ENCODE peak calls at places on chromosomes 12 and 14, in four cellular contexts. One of them, this sample, is unnamed. For H3K4me1 and H3K9me3, the result is how much of the 10 kb centered on the place peaks cover.

GRCh38 chr12:108881953-108882352 is 2.1 kb downstream of the DAO start:
- DNase-seq in K562: no peak
- DNase-seq in IMR-90: no peak
- DNase-seq in PC-9: peak
- DNase-seq in this sample: no peak

GRCh38 chr14:52730708-52731111 is 744 bp downstream of the STYX start:
- DNase-seq in PC-9: no peak
- DNase-seq in K562: no peak
- DNase-seq in IMR-90: no peak
- DNase-seq in this sample: no peak

GRCh38 chr12:67366530-67367196 is 97.5 kb downstream of the CAND1 start:
- DNase-seq in K562: no peak
- DNase-seq in IMR-90: peak
- DNase-seq in PC-9: peak
- DNase-seq in this sample: no peak

GRCh38 chr14:52883658-52884057 is 67.2 kb downstream of the FERMT2 start:
- DNase-seq in PC-9: no peak
- DNase-seq in K562: no peak
- DNase-seq in IMR-90: no peak
- DNase-seq in this sample: no peak

GRCh38 chr12:44889162-44889561 is 13.0 kb upstream of the NELL2 start:
- DNase-seq in K562: peak
- DNase-seq in IMR-90: no peak
- DNase-seq in PC-9: no peak
- DNase-seq in this sample: no peak

GRCh38 chr12:12533238-12533829 is 29.3 kb downstream of the DUSP16 start:
- DNase-seq in IMR-90: no peak
- DNase-seq in K562: peak
- DNase-seq in PC-9: peak
- DNase-seq in this sample: no peak

GRCh38 chr14:30214456-30215090 is 286.9 kb upstream of the PRKD1 start:
- DNase-seq in K562: peak
- DNase-seq in PC-9: no peak
- DNase-seq in IMR-90: peak
- DNase-seq in this sample: peak

GRCh38 chr14:21652209-21652808 is 1.3 kb upstream of the OR4E2 start:
- DNase-seq in K562: no peak
- DNase-seq in IMR-90: no peak
- DNase-seq in PC-9: no peak
- DNase-seq in this sample: no peak

GRCh38 chr12:54853933-54854538 is at the start of gene MUCL1:
- DNase-seq in PC-9: no peak
- DNase-seq in IMR-90: peak
- DNase-seq in K562: peak
- DNase-seq in this sample: peak

GRCh38 chr12:19428261-19428660 is 11.0 kb upstream of the AEBP2 start:
- DNase-seq in PC-9: no peak
- DNase-seq in K562: no peak
- DNase-seq in IMR-90: no peak
- DNase-seq in this sample: no peak

GRCh38 chr14:22159968-22160367 is 429.1 kb downstream of the DAD1 start:
- DNase-seq in PC-9: no peak
- DNase-seq in IMR-90: no peak
- DNase-seq in K562: no peak
- DNase-seq in this sample: no peak

GRCh38 chr14:30005114-30005698 is 77.6 kb upstream of the PRKD1 start:
- DNase-seq in PC-9: no peak
- DNase-seq in K562: peak
- DNase-seq in IMR-90: peak
- DNase-seq in this sample: no peak

GRCh38 chr12:47281667-47282171 is 202.0 kb upstream of the AMIGO2 start:
- DNase-seq in K562: peak
- DNase-seq in IMR-90: peak
- DNase-seq in PC-9: no peak
- DNase-seq in this sample: no peak

GRCh38 chr12:106138646-106139421 is at the start of gene NUAK1:
- DNase-seq in PC-9: no peak
- DNase-seq in IMR-90: peak
- DNase-seq in K562: no peak
- DNase-seq in this sample: no peak

GRCh38 chr14:33486499-33486898 is 464.4 kb downstream of the EGLN3 start:
- DNase-seq in IMR-90: no peak
- DNase-seq in PC-9: no peak
- DNase-seq in K562: no peak
- DNase-seq in this sample: no peak

GRCh38 chr14:58765375-58765774 is 127.6 kb downstream of the DACT1 start:
- DNase-seq in PC-9: no peak
- DNase-seq in IMR-90: no peak
- DNase-seq in K562: no peak
- DNase-seq in this sample: no peak

GRCh38 chr12:57460457-57461325 is 1.1 kb downstream of the GLI1 start:
- DNase-seq in K562: no peak
- DNase-seq in IMR-90: no peak
- DNase-seq in PC-9: no peak
- DNase-seq in this sample: peak

GRCh38 chr14:102086346-102086971 is 385 bp downstream of the HSP90AA1 start:
- DNase-seq in IMR-90: peak
- DNase-seq in PC-9: no peak
- DNase-seq in K562: peak
- DNase-seq in this sample: peak

GRCh38 chr12:124152733-124153132 is 142.2 kb upstream of the RFLNA start:
- DNase-seq in PC-9: no peak
- DNase-seq in K562: no peak
- DNase-seq in IMR-90: no peak
- DNase-seq in this sample: no peak

GRCh38 chr14:96639550-96639949 is 137.4 kb downstream of the PAPOLA start:
- DNase-seq in PC-9: no peak
- DNase-seq in IMR-90: no peak
- DNase-seq in K562: no peak
- DNase-seq in this sample: no peak

GRCh38 chr12:113246478-113247122 is 25.3 kb downstream of the TPCN1 start:
- DNase-seq in K562: no peak
- DNase-seq in IMR-90: peak
- DNase-seq in PC-9: peak
- DNase-seq in this sample: no peak

GRCh38 chr12:128810182-128811127 is 13.3 kb downstream of the SLC15A4 start:
- DNase-seq in PC-9: no peak
- DNase-seq in K562: no peak
- DNase-seq in IMR-90: no peak
- DNase-seq in this sample: peak

GRCh38 chr12:117567644-117568043 is 206.2 kb upstream of the NOS1 start:
- DNase-seq in PC-9: no peak
- DNase-seq in K562: no peak
- DNase-seq in IMR-90: no peak
- DNase-seq in this sample: no peak

GRCh38 chr14:61192970-61193369 is 88.2 kb downstream of the TMEM30B start:
- DNase-seq in PC-9: no peak
- DNase-seq in K562: no peak
- DNase-seq in IMR-90: peak
- DNase-seq in this sample: no peak

GRCh38 chr12:102484017-102484731 is 3.8 kb upstream of the IGF1 start:
- DNase-seq in K562: peak
- DNase-seq in IMR-90: peak
- DNase-seq in PC-9: no peak
- DNase-seq in this sample: peak

GRCh38 chr14:48963231-48963630 is 622.9 kb downstream of the RPS29 start:
- DNase-seq in PC-9: no peak
- DNase-seq in K562: no peak
- DNase-seq in IMR-90: no peak
- DNase-seq in this sample: no peak

GRCh38 chr12:52813203-52813819 is 605 bp downstream of the KRT4 start:
- DNase-seq in PC-9: no peak
- DNase-seq in IMR-90: no peak
- DNase-seq in K562: no peak
- DNase-seq in this sample: no peak

GRCh38 chr12:89067436-89067835 is 284.9 kb downstream of the DUSP6 start:
- DNase-seq in IMR-90: peak
- DNase-seq in PC-9: peak
- DNase-seq in K562: no peak
- DNase-seq in this sample: no peak

GRCh38 chr12:15634010-15634676 is 155.0 kb downstream of the EPS8 start:
- DNase-seq in PC-9: no peak
- DNase-seq in K562: no peak
- DNase-seq in IMR-90: peak
- DNase-seq in this sample: no peak

GRCh38 chr12:107092669-107093546 is 441 bp downstream of the CRY1 start:
- DNase-seq in IMR-90: no peak
- DNase-seq in K562: peak
- DNase-seq in PC-9: peak
- DNase-seq in this sample: no peak

GRCh38 chr12:83147341-83147740 is 460.6 kb downstream of the TMTC2 start:
- DNase-seq in IMR-90: no peak
- DNase-seq in K562: no peak
- DNase-seq in PC-9: no peak
- DNase-seq in this sample: no peak

GRCh38 chr12:47302111-47302597 is 222.4 kb upstream of the AMIGO2 start:
- DNase-seq in K562: peak
- DNase-seq in PC-9: no peak
- DNase-seq in IMR-90: no peak
- DNase-seq in this sample: peak

GRCh38 chr12:63302269-63302940 is 151.4 kb upstream of the AVPR1A start:
- DNase-seq in PC-9: no peak
- DNase-seq in IMR-90: no peak
- DNase-seq in K562: no peak
- DNase-seq in this sample: no peak

GRCh38 chr12:67222302-67222701 is 46.9 kb upstream of the CAND1 start:
- DNase-seq in IMR-90: peak
- DNase-seq in PC-9: no peak
- DNase-seq in K562: no peak
- DNase-seq in this sample: peak

GRCh38 chr14:38350102-38350501 is 94.2 kb upstream of the CLEC14A start:
- DNase-seq in K562: no peak
- DNase-seq in IMR-90: no peak
- DNase-seq in PC-9: peak
- DNase-seq in this sample: no peak

GRCh38 chr12:9687228-9687627 is 17.7 kb downstream of the CLEC2D start:
- DNase-seq in PC-9: no peak
- DNase-seq in K562: peak
- DNase-seq in IMR-90: peak
- DNase-seq in this sample: no peak

GRCh38 chr12:69704357-69704756 is 5.3 kb upstream of the BEST3 start:
- DNase-seq in PC-9: no peak
- DNase-seq in K562: no peak
- DNase-seq in IMR-90: no peak
- DNase-seq in this sample: no peak

GRCh38 chr12:124474709-124475108 is 92.7 kb downstream of the NCOR2 start:
- DNase-seq in K562: no peak
- DNase-seq in PC-9: no peak
- DNase-seq in IMR-90: no peak
- DNase-seq in this sample: no peak

GRCh38 chr12:6345319-6346071 is 3.6 kb upstream of the TNFRSF1A start:
- DNase-seq in PC-9: peak
- DNase-seq in IMR-90: peak
- DNase-seq in K562: peak
- DNase-seq in this sample: peak

DNA sequence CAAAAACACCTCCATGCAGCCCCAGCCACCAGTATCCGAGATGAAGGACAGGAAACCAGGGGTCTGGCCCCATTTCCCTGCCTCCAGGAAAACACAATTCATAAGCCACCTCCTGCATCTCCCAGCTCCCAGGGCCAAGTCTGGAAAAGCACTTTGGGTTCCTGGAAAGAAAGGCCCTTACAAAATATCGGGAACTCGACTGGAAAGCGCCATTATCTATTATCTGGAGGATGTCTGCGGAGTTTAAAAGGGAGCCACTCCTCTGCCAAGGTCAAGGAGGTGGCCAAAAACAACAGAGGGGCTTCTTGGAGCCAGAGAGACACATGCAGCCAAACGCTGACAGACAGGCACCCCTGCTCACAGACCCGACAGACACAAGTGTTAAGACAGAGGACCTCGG is 9.8 kb downstream of the ACTN1 start:
- DNase-seq in K562: no peak
- DNase-seq in PC-9: no peak
- DNase-seq in IMR-90: no peak
- DNase-seq in this sample: no peak
- H3K4me1 ChIP-seq in K562: under half
- H3K4me1 ChIP-seq in PC-9: under half
- H3K4me1 ChIP-seq in IMR-90: half or more
- H3K4me1 ChIP-seq in this sample: under half

GRCh38 chr12:41739066-41739465 is 405.6 kb downstream of the GXYLT1 start:
- DNase-seq in K562: no peak
- DNase-seq in PC-9: no peak
- DNase-seq in IMR-90: no peak
- DNase-seq in this sample: no peak
- H2AFZ ChIP-seq in K562: no peak
- H2AFZ ChIP-seq in PC-9: no peak
- H2AFZ ChIP-seq in IMR-90: no peak
- H2AFZ ChIP-seq in this sample: no peak

GRCh38 chr12:76519538-76519937 is 40.0 kb downstream of the OSBPL8 start:
- DNase-seq in PC-9: no peak
- DNase-seq in IMR-90: no peak
- DNase-seq in K562: no peak
- DNase-seq in this sample: peak
- H3K9me3 ChIP-seq in PC-9: under half
- H3K9me3 ChIP-seq in IMR-90: under half
- H3K9me3 ChIP-seq in K562: under half
- H3K9me3 ChIP-seq in this sample: under half

GRCh38 chr14:89576960-89577359 is 159.9 kb upstream of the FOXN3 start:
- DNase-seq in K562: no peak
- DNase-seq in PC-9: no peak
- DNase-seq in IMR-90: peak
- DNase-seq in this sample: no peak
- H3K4me1 ChIP-seq in K562: under half
- H3K4me1 ChIP-seq in PC-9: under half
- H3K4me1 ChIP-seq in IMR-90: under half
- H3K4me1 ChIP-seq in this sample: under half